ENCODE peak calls at places on chromosomes 13 and 19, in four cellular contexts. D, R, S and G are unnamed samples.

GRCh38 chr13:69683921-69684663 is 423.5 kb upstream of the ATXN8OS start:
- DNase-seq in S (no peak), R (no peak), D (no peak), G (no peak)

GRCh38 chr13:94031609-94032008 is 447.9 kb downstream of the DCT start:
- DNase-seq in D (no peak), R (no peak), S (no peak), G (no peak)

GRCh38 chr13:42270857-42271215 is 1.1 kb upstream of the AKAP11 start:
- DNase-seq in D (no peak), R (no peak), S (no peak), G (no peak)

GRCh38 chr13:112057736-112058518 is 9.0 kb upstream of the SOX1 start:
- DNase-seq in S (no peak), D (peak; percentile 78), R (no peak), G (no peak)

GRCh38 chr19:13881231-13881691 is 4.3 kb downstream of the NANOS3 start:
- DNase-seq in S (no peak), R (peak; percentile 24), D (no peak), G (no peak)

GRCh38 chr19:54707932-54708331 is 16.3 kb upstream of the KIR3DL3 start:
- DNase-seq in R (no peak), S (peak; percentile 36), D (no peak), G (no peak)

GRCh38 chr13:71610876-71611275 is 256.1 kb downstream of the DACH1 start:
- DNase-seq in D (no peak), S (no peak), R (no peak), G (no peak)

GRCh38 chr19:48994035-48994386 is 324 bp downstream of the RUVBL2 start:
- DNase-seq in S (no peak), R (no peak), D (no peak), G (no peak)

GRCh38 chr13:105035092-105035491 is 1500.4 kb downstream of the EFNB2 start:
- DNase-seq in R (no peak), D (no peak), S (no peak), G (no peak)

GRCh38 chr19:5068251-5069090 is 99.6 kb downstream of the KDM4B start:
- DNase-seq in D (no peak), R (no peak), S (no peak), G (no peak)

GRCh38 chr19:6416658-6417405 is 7.8 kb downstream of the KHSRP start:
- DNase-seq in S (peak; percentile 22), D (no peak), R (no peak), G (no peak)

GRCh38 chr19:49739933-49740332 is 23.2 kb downstream of the TSKS start:
- DNase-seq in R (no peak), S (no peak), D (no peak), G (no peak)

GRCh38 chr13:96925869-96926628 is 68.2 kb downstream of the OXGR1 start:
- DNase-seq in D (no peak), S (no peak), R (no peak), G (no peak)

GRCh38 chr19:3769494-3769893 is 2.5 kb downstream of the RAX2 start:
- DNase-seq in D (no peak), S (no peak), R (no peak), G (no peak)

GRCh38 chr13:74889321-74889720 is 592.6 kb downstream of the TBC1D4 start:
- DNase-seq in R (no peak), D (peak; percentile 6), S (no peak), G (no peak)

GRCh38 chr19:16358456-16358855 is 33.8 kb downstream of the KLF2 start:
- DNase-seq in R (no peak), D (no peak), S (no peak), G (no peak)

GRCh38 chr19:47111081-47111589 is 2.4 kb downstream of the ZC3H4 start:
- DNase-seq in D (no peak), S (no peak), R (peak; percentile 55), G (peak; percentile 40)

GRCh38 chr19:750640-751423 is at the start of gene MISP:
- DNase-seq in S (no peak), D (peak; percentile 83), R (no peak), G (no peak)

GRCh38 chr13:110298566-110299321 is 8.2 kb downstream of the COL4A1 start:
- DNase-seq in R (no peak), S (no peak), D (no peak), G (no peak)

GRCh38 chr13:73844986-73845385 is 289.2 kb downstream of the KLF12 start:
- DNase-seq in R (no peak), D (no peak), S (no peak), G (no peak)

GRCh38 chr19:17184381-17184841 is 30.7 kb upstream of the USE1 start:
- DNase-seq in D (no peak), R (peak; percentile 54), S (no peak), G (no peak)

GRCh38 chr19:1170938-1171754 is 2.9 kb downstream of the SBNO2 start:
- DNase-seq in R (no peak), D (no peak), S (no peak), G (no peak)

GRCh38 chr13:26872444-26873173 is 112.0 kb upstream of the GPR12 start:
- DNase-seq in D (peak; percentile 1), S (peak; percentile 38), R (peak; percentile 13), G (peak; percentile 75)

GRCh38 chr19:33640773-33641172 is 19.0 kb downstream of the CHST8 start:
- DNase-seq in D (no peak), S (no peak), R (no peak), G (no peak)

GRCh38 chr19:9799162-9799561 is 19.7 kb downstream of the FBXL12 start:
- DNase-seq in S (no peak), R (no peak), D (no peak), G (no peak)

GRCh38 chr19:7934766-7935165 is 8.7 kb downstream of the TIMM44 start:
- DNase-seq in R (no peak), S (no peak), D (no peak), G (no peak)

GRCh38 chr13:102236341-102236740 is 165.5 kb downstream of the FGF14 start:
- DNase-seq in R (no peak), D (no peak), S (no peak), G (no peak)

GRCh38 chr13:97945792-97946419 is 7.6 kb upstream of the IPO5 start:
- DNase-seq in S (no peak), D (no peak), R (no peak), G (no peak)

GRCh38 chr13:87656311-87656710 is 14.9 kb upstream of the SLITRK5 start:
- DNase-seq in S (no peak), R (no peak), D (peak; percentile 88), G (no peak)

GRCh38 chr13:71672527-71672926 is 194.5 kb downstream of the DACH1 start:
- DNase-seq in S (no peak), D (no peak), R (no peak), G (no peak)

GRCh38 chr13:31775686-31776085 is 36.4 kb downstream of the RXFP2 start:
- DNase-seq in D (no peak), S (no peak), R (no peak), G (peak; percentile 29)

GRCh38 chr19:3210347-3211017 is 14.0 kb upstream of the CELF5 start:
- DNase-seq in R (peak; percentile 56), S (peak; percentile 89), D (peak; percentile 6), G (no peak)